ENCODE peak calls at places on chromosomes 3 and 15, in four cellular contexts. Y is astrocyte of the cerebellum, L is dorsolateral prefrontal cortex, K is fibroblast of pulmonary artery. E is an unnamed sample.

GRCh38 chr3:108488631-108489030 is 21.8 kb downstream of the MYH15 start:
- DNase-seq in Y (no peak), K (peak; percentile 87), L (no peak), E (peak; percentile 52)

GRCh38 chr3:185216587-185216918 is 37.3 kb downstream of the EHHADH start:
- DNase-seq in Y (no peak), K (peak; percentile 17), L (no peak), E (no peak)

GRCh38 chr3:89571298-89571697 is 463.9 kb downstream of the EPHA3 start:
- DNase-seq in L (no peak), Y (no peak), K (no peak), E (no peak)

GRCh38 chr15:58141894-58142293 is 3.7 kb downstream of the AQP9 start:
- DNase-seq in L (no peak), K (no peak), Y (no peak), E (no peak)

GRCh38 chr15:67564590-67565345 is 22.3 kb downstream of the MAP2K5 start:
- DNase-seq in L (no peak), K (peak; percentile 10), Y (no peak), E (no peak)

GRCh38 chr3:43481325-43481860 is 140.4 kb downstream of the ANO10 start:
- DNase-seq in L (no peak), K (no peak), Y (no peak), E (no peak)

GRCh38 chr15:43939070-43939469 is 112.3 kb downstream of the WDR76 start:
- DNase-seq in K (peak; percentile 53), L (no peak), Y (no peak), E (no peak)

GRCh38 chr3:173221010-173221409 is 80.0 kb upstream of the SPATA16 start:
- DNase-seq in Y (no peak), L (no peak), K (no peak), E (no peak)

GRCh38 chr3:98038241-98038640 is 3.1 kb upstream of the GABRR3 start:
- DNase-seq in L (no peak), Y (no peak), K (peak; percentile 13), E (no peak)

GRCh38 chr3:6994081-6994668 is 133.3 kb downstream of the GRM7 start:
- DNase-seq in K (peak; percentile 9), Y (peak; percentile 27), L (no peak), E (no peak)

GRCh38 chr15:74136584-74137543 is 6.5 kb downstream of the ISLR2 start:
- DNase-seq in Y (no peak), L (no peak), K (peak; percentile 71), E (no peak)

DNA sequence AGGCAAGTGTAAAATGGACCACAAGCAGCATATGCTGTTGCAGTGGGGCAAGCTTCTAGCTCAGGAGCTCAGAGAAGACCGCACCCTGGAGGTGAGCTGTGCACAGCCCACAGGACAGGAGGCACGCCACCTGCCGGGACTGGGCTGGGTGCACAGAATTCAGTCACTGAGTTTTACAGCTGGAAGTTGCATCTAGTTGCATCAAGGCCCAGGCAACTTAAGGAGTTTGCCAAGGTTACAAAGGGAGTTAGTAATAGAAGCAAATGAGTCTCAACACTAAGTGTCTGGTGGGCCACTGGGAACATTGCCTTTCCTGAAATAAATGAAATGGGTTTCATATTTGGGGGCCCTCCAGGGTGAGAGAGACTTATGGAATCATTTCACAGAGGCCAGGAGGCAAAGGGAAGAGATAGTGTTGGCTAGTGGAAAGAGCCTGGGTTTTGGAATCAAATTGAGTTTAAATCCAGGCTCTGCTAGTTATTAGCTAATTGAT is 36.0 kb upstream of the TIMP4 start:
- DNase-seq in Y (no peak), K (peak; percentile 36), L (no peak), E (peak; percentile 13)
- TF ChIP-seq CTCF in Y (peak; percentile 11), K (no peak), L (no peak), E (peak; percentile 57)

GRCh38 chr3:119033393-119034255 is 1.0 kb downstream of the IGSF11 start:
- DNase-seq in Y (no peak), L (no peak), K (no peak), E (no peak)

GRCh38 chr3:119035014-119035346 is 334 bp upstream of the IGSF11 start:
- DNase-seq in Y (no peak), K (peak; percentile 1), L (no peak), E (no peak)

GRCh38 chr3:119034256-119035013 is at the start of gene IGSF11:
- DNase-seq in K (peak; percentile 38), L (peak; percentile 91), Y (no peak), E (no peak)
- TF ChIP-seq CTCF in K (no peak), L (peak; percentile 96), Y (peak; percentile 21), E (peak; percentile 66)

GRCh38 chr3:150312018-150312657 is 96.0 kb upstream of the TSC22D2 start:
- DNase-seq in K (no peak), Y (no peak), L (no peak), E (no peak)
- TF ChIP-seq CTCF in K (no peak), Y (no peak), L (no peak), E (peak; percentile 54)

DNA sequence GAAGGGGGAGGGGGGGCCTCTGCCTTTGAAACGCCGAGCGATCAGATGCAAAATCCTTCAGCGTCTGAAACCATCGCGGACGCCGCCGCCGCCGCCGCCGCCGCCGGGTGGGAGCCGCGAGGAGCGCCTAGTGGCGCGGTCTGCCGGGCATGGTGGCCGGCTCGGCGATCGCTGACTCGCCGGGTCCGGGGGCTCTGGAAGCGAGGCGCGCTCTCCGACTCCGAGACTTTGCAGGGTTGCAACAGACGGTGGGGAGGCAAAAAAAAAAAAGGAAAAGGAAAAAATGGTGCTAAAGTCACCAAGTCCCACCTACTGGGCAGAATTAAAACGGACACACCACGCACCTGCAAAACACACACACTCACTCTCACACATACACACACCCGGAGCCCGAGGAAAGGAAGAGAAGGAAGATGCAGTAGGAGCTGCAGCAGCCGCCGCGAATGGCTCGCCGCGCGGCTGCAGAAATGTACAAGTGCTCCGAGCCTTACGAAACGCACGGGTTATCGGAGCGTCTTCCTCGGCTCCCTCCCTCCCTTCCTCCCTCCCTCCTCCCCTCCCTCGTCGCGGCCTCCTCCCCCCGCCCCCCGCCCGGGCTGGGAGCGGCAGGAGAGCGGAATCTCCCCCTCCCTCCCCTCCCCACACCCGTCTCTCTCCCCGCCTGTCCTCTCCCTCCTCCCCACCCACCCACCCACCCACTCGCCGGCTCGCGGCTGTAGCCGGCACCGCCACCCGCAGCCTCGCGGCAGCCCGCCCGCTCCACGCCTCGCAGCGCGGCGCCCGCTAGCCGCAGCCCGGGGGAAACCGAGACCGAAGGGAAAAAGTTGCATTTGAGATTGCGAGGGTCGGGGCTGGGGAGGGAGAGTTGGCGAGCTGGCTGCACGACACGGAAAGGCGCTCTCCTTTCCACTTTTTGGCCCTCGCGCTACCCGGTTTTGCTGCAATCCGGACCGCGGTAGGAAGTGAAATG is at the start of gene NTRK3:
- DNase-seq in Y (no peak), L (peak; percentile 69), K (peak; percentile 36), E (no peak)
- TF ChIP-seq CTCF in Y (no peak), L (no peak), K (no peak), E (no peak)

DNA sequence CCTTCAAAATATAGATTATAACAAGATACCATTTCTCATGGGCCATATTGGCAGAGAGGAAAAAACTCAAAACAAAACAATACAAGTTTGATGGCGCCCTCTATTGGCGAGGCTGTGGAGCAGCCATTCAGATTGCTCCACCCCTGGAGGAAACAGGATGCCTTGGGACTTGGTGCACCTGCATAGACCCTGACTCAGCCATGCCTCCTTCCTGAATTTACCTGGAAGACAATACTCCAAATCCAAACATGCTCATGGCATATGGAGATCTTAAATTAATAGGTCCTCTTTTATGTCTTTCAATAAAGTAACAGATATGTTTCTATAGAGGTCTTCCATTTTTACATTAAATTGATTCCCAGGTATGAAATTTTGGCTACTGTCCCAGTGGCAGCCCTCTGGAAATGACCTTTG is 90.0 kb downstream of the APBA2 start:
- DNase-seq in K (peak; percentile 66), Y (peak; percentile 51), L (no peak), E (peak; percentile 31)
- TF ChIP-seq CTCF in K (peak; percentile 90), Y (peak; percentile 85), L (peak; percentile 81), E (peak; percentile 91)

GRCh38 chr3:55571913-55572312 is 84.8 kb upstream of the WNT5A start:
- DNase-seq in L (peak; percentile 43), K (peak; percentile 16), Y (no peak), E (no peak)
- TF ChIP-seq CTCF in L (no peak), K (no peak), Y (peak; percentile 31), E (peak; percentile 16)

GRCh38 chr15:60905587-60905986 is 323.5 kb downstream of the RORA start:
- DNase-seq in Y (no peak), L (no peak), K (no peak), E (no peak)
- TF ChIP-seq CTCF in Y (no peak), L (no peak), K (no peak), E (no peak)

E was measured in HFFc6.